ENCODE peak calls at places on chromosomes 16 and 17, in ten cellular contexts. P is stomach; L is stimulated activated CD8-positive, alpha-beta memory T cell treated with anti-CD3 and anti-CD28 coated beads, Interleukin-12 subunit alpha, Interleukin-12 subunit beta, amount 100 ng/mL, for 1 hour; H is cardiac muscle cell; K is epithelial cell of esophagus; C is amygdala; R is NCI-H2081; U is amniotic stem cell; G is NCI-H748 treated with DMSO at 0.1 percent for 48 hours; N is SK-MEL-5. W is an unnamed sample.

GRCh38 chr17:8072727-8073461 is 14.6 kb downstream of the ALOX12B start:
- DNase-seq in P (no peak), L (no peak), H (no peak), K (no peak), C (no peak), R (no peak), U (no peak), G (peak), N (no peak), W (no peak)

GRCh38 chr16:4332083-4332482 is 16.2 kb downstream of the GLIS2 start:
- DNase-seq in P (no peak), L (no peak), H (no peak), K (no peak), C (no peak), R (no peak), U (no peak), G (no peak), N (no peak), W (no peak)

GRCh38 chr17:19703776-19704371 is 12.5 kb downstream of the SLC47A2 start:
- DNase-seq in P (peak), L (no peak), H (no peak), K (no peak), C (no peak), R (no peak), U (no peak), G (no peak), N (no peak), W (no peak)

GRCh38 chr16:79838860-79839259 is 238.3 kb upstream of the MAF start:
- DNase-seq in P (no peak), L (no peak), H (peak), K (no peak), C (no peak), R (no peak), U (no peak), G (no peak), N (peak), W (no peak)

GRCh38 chr17:2090804-2091534 is 36.1 kb downstream of the HIC1 start:
- DNase-seq in P (no peak), L (no peak), H (peak), K (peak), C (no peak), R (no peak), U (peak), G (no peak), N (peak), W (peak)

GRCh38 chr16:31117384-31118222 is at the start of gene KAT8:
- DNase-seq in P (peak), L (peak), H (peak), K (peak), C (peak), R (peak), U (peak), G (peak), N (peak), W (peak)

GRCh38 chr17:61124562-61124961 is 275.1 kb upstream of the TBX2 start:
- DNase-seq in P (no peak), L (no peak), H (no peak), K (peak), C (no peak), R (no peak), U (no peak), G (no peak), N (no peak), W (no peak)

GRCh38 chr17:78559749-78560368 is 17.3 kb downstream of the DNAH17 start:
- DNase-seq in P (no peak), L (no peak), H (no peak), K (no peak), C (no peak), R (no peak), U (no peak), G (no peak), N (no peak), W (no peak)

GRCh38 chr17:64492481-64493109 is 4.3 kb downstream of the POLG2 start:
- DNase-seq in P (no peak), L (no peak), H (peak), K (peak), C (no peak), R (no peak), U (no peak), G (no peak), N (peak), W (no peak)

GRCh38 chr17:79023180-79023705 is 726 bp upstream of the C1QTNF1 start:
- DNase-seq in P (no peak), L (no peak), H (peak), K (no peak), C (no peak), R (no peak), U (no peak), G (no peak), N (no peak), W (no peak)

GRCh38 chr16:69150146-69150865 is 17.9 kb downstream of the UTP4 start:
- DNase-seq in P (peak), L (peak), H (peak), K (peak), C (peak), R (peak), U (peak), G (peak), N (peak), W (peak)

GRCh38 chr17:51653902-51654301 is 393.6 kb downstream of the UTP18 start:
- DNase-seq in P (no peak), L (no peak), H (no peak), K (no peak), C (no peak), R (peak), U (no peak), G (no peak), N (peak), W (peak)

GRCh38 chr17:69327060-69327831 is at the start of gene ABCA5:
- DNase-seq in P (peak), L (peak), H (peak), K (peak), C (peak), R (peak), U (peak), G (peak), N (peak), W (peak)

GRCh38 chr17:78438694-78439325 is 60.4 kb downstream of the PGS1 start:
- DNase-seq in P (no peak), L (no peak), H (no peak), K (no peak), C (no peak), R (no peak), U (no peak), G (no peak), N (peak), W (no peak)

GRCh38 chr17:83067718-83068261 is 11.6 kb upstream of the METRNL start:
- DNase-seq in P (no peak), L (no peak), H (peak), K (no peak), C (no peak), R (no peak), U (no peak), G (no peak), N (peak), W (no peak)

GRCh38 chr16:48318630-48319029 is 66.6 kb downstream of the SIAH1 start:
- DNase-seq in P (no peak), L (peak), H (peak), K (no peak), C (peak), R (no peak), U (no peak), G (no peak), N (no peak), W (peak)

GRCh38 chr16:48210747-48211146 is 33.4 kb upstream of the LONP2 start:
- DNase-seq in P (no peak), L (no peak), H (no peak), K (peak), C (no peak), R (no peak), U (no peak), G (no peak), N (no peak), W (no peak)

W was measured in foreskin melanocyte.